ENCODE peak calls at places on chromosomes 13 and 19, in seven cellular contexts. One of them, this sample, is unnamed. For H3K4me1, the result is how much of the 10 kb centered on the place peaks cover.

GRCh38 chr13:75492389-75492788 is 10.4 kb upstream of the TBC1D4 start:
- DNase-seq in breast epithelium: no peak
- DNase-seq in naive thymus-derived CD4-positive, alpha-beta T cell: no peak
- DNase-seq in GM23248: peak
- DNase-seq in psoas muscle: no peak
- DNase-seq in cardiac muscle cell: no peak
- DNase-seq in prostate gland: no peak
- DNase-seq in this sample: no peak

GRCh38 chr19:46783670-46784069 is 4.7 kb downstream of the SLC1A5 start:
- DNase-seq in naive thymus-derived CD4-positive, alpha-beta T cell: no peak
- DNase-seq in GM23248: no peak
- DNase-seq in prostate gland: no peak
- DNase-seq in cardiac muscle cell: no peak
- DNase-seq in breast epithelium: no peak
- DNase-seq in psoas muscle: no peak
- DNase-seq in this sample: no peak

GRCh38 chr19:1953441-1954094 is 12.6 kb downstream of the CSNK1G2 start:
- DNase-seq in GM23248: no peak
- DNase-seq in naive thymus-derived CD4-positive, alpha-beta T cell: no peak
- DNase-seq in psoas muscle: no peak
- DNase-seq in breast epithelium: no peak
- DNase-seq in cardiac muscle cell: no peak
- DNase-seq in prostate gland: no peak
- DNase-seq in this sample: no peak

GRCh38 chr13:99199541-99200432 is 867 bp upstream of the UBAC2 start:
- DNase-seq in prostate gland: no peak
- DNase-seq in cardiac muscle cell: peak
- DNase-seq in GM23248: peak
- DNase-seq in psoas muscle: no peak
- DNase-seq in naive thymus-derived CD4-positive, alpha-beta T cell: no peak
- DNase-seq in breast epithelium: no peak
- DNase-seq in this sample: no peak

GRCh38 chr13:30832377-30832776 is 73.7 kb upstream of the MEDAG start:
- DNase-seq in naive thymus-derived CD4-positive, alpha-beta T cell: no peak
- DNase-seq in psoas muscle: no peak
- DNase-seq in prostate gland: no peak
- DNase-seq in breast epithelium: no peak
- DNase-seq in GM23248: no peak
- DNase-seq in cardiac muscle cell: no peak
- DNase-seq in this sample: no peak

GRCh38 chr19:34172661-34173144 is 399 bp downstream of the LSM14A start:
- DNase-seq in naive thymus-derived CD4-positive, alpha-beta T cell: peak
- DNase-seq in cardiac muscle cell: no peak
- DNase-seq in psoas muscle: peak
- DNase-seq in prostate gland: no peak
- DNase-seq in breast epithelium: no peak
- DNase-seq in GM23248: peak
- DNase-seq in this sample: no peak

GRCh38 chr19:33339016-33339749 is 34.3 kb upstream of the CEBPG start:
- DNase-seq in naive thymus-derived CD4-positive, alpha-beta T cell: no peak
- DNase-seq in cardiac muscle cell: no peak
- DNase-seq in psoas muscle: no peak
- DNase-seq in breast epithelium: no peak
- DNase-seq in prostate gland: no peak
- DNase-seq in GM23248: no peak
- DNase-seq in this sample: no peak

GRCh38 chr19:38684078-38684861 is 36.8 kb downstream of the ACTN4 start:
- DNase-seq in GM23248: peak
- DNase-seq in prostate gland: peak
- DNase-seq in psoas muscle: peak
- DNase-seq in breast epithelium: no peak
- DNase-seq in cardiac muscle cell: no peak
- DNase-seq in naive thymus-derived CD4-positive, alpha-beta T cell: no peak
- DNase-seq in this sample: peak

GRCh38 chr19:49415102-49415809 is 8.0 kb downstream of the PTH2 start:
- DNase-seq in GM23248: peak
- DNase-seq in prostate gland: no peak
- DNase-seq in psoas muscle: no peak
- DNase-seq in breast epithelium: no peak
- DNase-seq in cardiac muscle cell: no peak
- DNase-seq in naive thymus-derived CD4-positive, alpha-beta T cell: no peak
- DNase-seq in this sample: no peak

GRCh38 chr19:19642506-19643157 is 825 bp downstream of the GMIP start:
- DNase-seq in naive thymus-derived CD4-positive, alpha-beta T cell: peak
- DNase-seq in GM23248: peak
- DNase-seq in psoas muscle: no peak
- DNase-seq in cardiac muscle cell: no peak
- DNase-seq in prostate gland: no peak
- DNase-seq in breast epithelium: no peak
- DNase-seq in this sample: no peak

GRCh38 chr13:100530645-100531044 is 57.9 kb downstream of the GGACT start:
- DNase-seq in naive thymus-derived CD4-positive, alpha-beta T cell: no peak
- DNase-seq in cardiac muscle cell: no peak
- DNase-seq in psoas muscle: peak
- DNase-seq in prostate gland: no peak
- DNase-seq in breast epithelium: no peak
- DNase-seq in GM23248: peak
- DNase-seq in this sample: no peak

GRCh38 chr13:95797016-95797415 is 120.1 kb downstream of the DNAJC3 start:
- DNase-seq in prostate gland: no peak
- DNase-seq in cardiac muscle cell: no peak
- DNase-seq in breast epithelium: no peak
- DNase-seq in GM23248: no peak
- DNase-seq in psoas muscle: no peak
- DNase-seq in naive thymus-derived CD4-positive, alpha-beta T cell: no peak
- DNase-seq in this sample: no peak

GRCh38 chr13:39263033-39263432 is 224.8 kb downstream of the NHLRC3 start:
- DNase-seq in naive thymus-derived CD4-positive, alpha-beta T cell: peak
- DNase-seq in GM23248: peak
- DNase-seq in psoas muscle: peak
- DNase-seq in prostate gland: peak
- DNase-seq in breast epithelium: no peak
- DNase-seq in cardiac muscle cell: peak
- DNase-seq in this sample: no peak

GRCh38 chr19:18478545-18479311 is 40.8 kb upstream of the ISYNA1 start:
- DNase-seq in prostate gland: no peak
- DNase-seq in psoas muscle: peak
- DNase-seq in GM23248: peak
- DNase-seq in cardiac muscle cell: no peak
- DNase-seq in breast epithelium: no peak
- DNase-seq in naive thymus-derived CD4-positive, alpha-beta T cell: no peak
- DNase-seq in this sample: peak

GRCh38 chr13:43895940-43896339 is 16.2 kb downstream of the LACC1 start:
- DNase-seq in psoas muscle: no peak
- DNase-seq in breast epithelium: no peak
- DNase-seq in GM23248: no peak
- DNase-seq in naive thymus-derived CD4-positive, alpha-beta T cell: no peak
- DNase-seq in prostate gland: no peak
- DNase-seq in cardiac muscle cell: no peak
- DNase-seq in this sample: no peak

GRCh38 chr13:51805925-51806324 is 2.0 kb upstream of the DHRS12 start:
- DNase-seq in breast epithelium: no peak
- DNase-seq in cardiac muscle cell: no peak
- DNase-seq in GM23248: no peak
- DNase-seq in psoas muscle: no peak
- DNase-seq in naive thymus-derived CD4-positive, alpha-beta T cell: no peak
- DNase-seq in prostate gland: no peak
- DNase-seq in this sample: no peak

GRCh38 chr13:28339419-28339818 is 155.5 kb downstream of the FLT1 start:
- DNase-seq in breast epithelium: no peak
- DNase-seq in naive thymus-derived CD4-positive, alpha-beta T cell: no peak
- DNase-seq in psoas muscle: no peak
- DNase-seq in prostate gland: no peak
- DNase-seq in cardiac muscle cell: no peak
- DNase-seq in GM23248: peak
- DNase-seq in this sample: no peak

GRCh38 chr13:61255035-61255796 is 160.4 kb downstream of the PCDH20 start:
- DNase-seq in GM23248: no peak
- DNase-seq in psoas muscle: no peak
- DNase-seq in naive thymus-derived CD4-positive, alpha-beta T cell: no peak
- DNase-seq in cardiac muscle cell: peak
- DNase-seq in prostate gland: no peak
- DNase-seq in breast epithelium: no peak
- DNase-seq in this sample: no peak

GRCh38 chr13:79541426-79542049 is 60.6 kb downstream of the NDFIP2 start:
- DNase-seq in GM23248: peak
- DNase-seq in breast epithelium: no peak
- DNase-seq in psoas muscle: no peak
- DNase-seq in cardiac muscle cell: peak
- DNase-seq in prostate gland: peak
- DNase-seq in naive thymus-derived CD4-positive, alpha-beta T cell: peak
- DNase-seq in this sample: no peak

GRCh38 chr13:73684286-73684685 is 449.9 kb downstream of the KLF12 start:
- DNase-seq in cardiac muscle cell: no peak
- DNase-seq in psoas muscle: no peak
- DNase-seq in GM23248: no peak
- DNase-seq in breast epithelium: no peak
- DNase-seq in naive thymus-derived CD4-positive, alpha-beta T cell: no peak
- DNase-seq in prostate gland: no peak
- DNase-seq in this sample: no peak

GRCh38 chr13:31970237-31970930 is 61.2 kb upstream of the FRY start:
- DNase-seq in breast epithelium: no peak
- DNase-seq in psoas muscle: no peak
- DNase-seq in cardiac muscle cell: no peak
- DNase-seq in GM23248: peak
- DNase-seq in prostate gland: no peak
- DNase-seq in naive thymus-derived CD4-positive, alpha-beta T cell: no peak
- DNase-seq in this sample: no peak

GRCh38 chr19:42276284-42276683 is 7.2 kb downstream of the CIC start:
- DNase-seq in naive thymus-derived CD4-positive, alpha-beta T cell: no peak
- DNase-seq in cardiac muscle cell: no peak
- DNase-seq in psoas muscle: no peak
- DNase-seq in breast epithelium: no peak
- DNase-seq in prostate gland: no peak
- DNase-seq in GM23248: no peak
- DNase-seq in this sample: no peak

GRCh38 chr13:112892759-112893569 is 76.0 kb upstream of the MCF2L start:
- DNase-seq in breast epithelium: no peak
- DNase-seq in psoas muscle: no peak
- DNase-seq in prostate gland: no peak
- DNase-seq in cardiac muscle cell: no peak
- DNase-seq in GM23248: no peak
- DNase-seq in naive thymus-derived CD4-positive, alpha-beta T cell: no peak
- DNase-seq in this sample: no peak

GRCh38 chr13:111123649-111124048 is 8.5 kb downstream of the ARHGEF7 start:
- DNase-seq in GM23248: no peak
- DNase-seq in psoas muscle: no peak
- DNase-seq in breast epithelium: no peak
- DNase-seq in cardiac muscle cell: no peak
- DNase-seq in prostate gland: no peak
- DNase-seq in naive thymus-derived CD4-positive, alpha-beta T cell: no peak
- DNase-seq in this sample: no peak

DNA sequence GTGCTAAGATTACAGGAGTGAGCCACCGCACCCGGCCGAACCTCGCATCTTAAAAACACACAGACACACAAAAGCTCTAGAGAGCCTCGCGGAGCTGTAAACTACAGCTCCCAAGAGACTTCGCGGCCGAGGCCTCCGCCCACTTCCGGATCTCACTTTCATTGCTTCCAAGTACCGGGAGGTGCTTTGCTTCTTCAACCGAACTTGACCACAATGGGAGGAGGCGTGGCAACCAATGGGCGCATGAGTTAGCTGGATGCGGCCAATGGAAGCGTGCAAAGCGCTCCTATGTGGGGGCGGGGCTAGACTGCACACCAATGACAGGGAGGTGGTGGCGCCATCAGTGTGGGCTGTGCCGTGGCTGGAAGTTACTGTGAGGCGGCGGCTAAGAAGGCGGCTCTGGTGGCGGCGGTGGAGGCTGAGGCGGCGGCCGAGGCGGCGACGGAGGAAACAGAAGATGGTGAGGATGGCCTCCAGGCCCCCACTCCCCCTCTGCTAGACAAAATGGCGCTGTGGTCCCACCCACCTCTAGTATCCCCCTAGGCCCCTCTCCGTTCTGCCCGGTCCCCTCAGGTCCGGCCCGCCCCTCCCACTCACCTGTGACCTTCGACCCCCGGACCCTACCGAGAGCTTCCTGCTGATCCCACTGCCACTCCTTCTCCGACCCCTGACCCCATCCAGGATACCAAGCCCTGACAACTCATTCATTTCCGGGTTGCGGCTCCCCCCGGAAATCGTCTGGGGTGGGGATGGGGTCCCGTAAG is at the start of gene DDA1:
- DNase-seq in naive thymus-derived CD4-positive, alpha-beta T cell: peak
- DNase-seq in GM23248: peak
- DNase-seq in cardiac muscle cell: peak
- DNase-seq in breast epithelium: peak
- DNase-seq in psoas muscle: peak
- DNase-seq in prostate gland: peak
- DNase-seq in this sample: peak
- H3K4me1 ChIP-seq in naive thymus-derived CD4-positive, alpha-beta T cell: under half
- H3K4me1 ChIP-seq in GM23248: under half
- H3K4me1 ChIP-seq in cardiac muscle cell: under half
- H3K4me1 ChIP-seq in breast epithelium: under half
- H3K4me1 ChIP-seq in psoas muscle: under half
- H3K4me1 ChIP-seq in prostate gland: under half
- H3K4me1 ChIP-seq in this sample: under half

GRCh38 chr19:7349231-7349591 is 474 bp downstream of the ARHGEF18 start:
- DNase-seq in GM23248: no peak
- DNase-seq in breast epithelium: no peak
- DNase-seq in cardiac muscle cell: no peak
- DNase-seq in psoas muscle: no peak
- DNase-seq in prostate gland: no peak
- DNase-seq in naive thymus-derived CD4-positive, alpha-beta T cell: no peak
- DNase-seq in this sample: no peak
- H3K4me3 ChIP-seq in GM23248: no peak
- H3K4me3 ChIP-seq in breast epithelium: no peak
- H3K4me3 ChIP-seq in cardiac muscle cell: no peak
- H3K4me3 ChIP-seq in psoas muscle: no peak
- H3K4me3 ChIP-seq in prostate gland: no peak
- H3K4me3 ChIP-seq in naive thymus-derived CD4-positive, alpha-beta T cell: peak
- H3K4me3 ChIP-seq in this sample: peak

GRCh38 chr19:16262618-16263017 is 62.0 kb upstream of the KLF2 start:
- DNase-seq in psoas muscle: no peak
- DNase-seq in GM23248: no peak
- DNase-seq in prostate gland: no peak
- DNase-seq in breast epithelium: no peak
- DNase-seq in cardiac muscle cell: peak
- DNase-seq in naive thymus-derived CD4-positive, alpha-beta T cell: no peak
- DNase-seq in this sample: no peak
- H3K4me1 ChIP-seq in psoas muscle: under half
- H3K4me1 ChIP-seq in GM23248: under half
- H3K4me1 ChIP-seq in prostate gland: under half
- H3K4me1 ChIP-seq in breast epithelium: under half
- H3K4me1 ChIP-seq in cardiac muscle cell: under half
- H3K4me1 ChIP-seq in naive thymus-derived CD4-positive, alpha-beta T cell: half or more
- H3K4me1 ChIP-seq in this sample: half or more

DNA sequence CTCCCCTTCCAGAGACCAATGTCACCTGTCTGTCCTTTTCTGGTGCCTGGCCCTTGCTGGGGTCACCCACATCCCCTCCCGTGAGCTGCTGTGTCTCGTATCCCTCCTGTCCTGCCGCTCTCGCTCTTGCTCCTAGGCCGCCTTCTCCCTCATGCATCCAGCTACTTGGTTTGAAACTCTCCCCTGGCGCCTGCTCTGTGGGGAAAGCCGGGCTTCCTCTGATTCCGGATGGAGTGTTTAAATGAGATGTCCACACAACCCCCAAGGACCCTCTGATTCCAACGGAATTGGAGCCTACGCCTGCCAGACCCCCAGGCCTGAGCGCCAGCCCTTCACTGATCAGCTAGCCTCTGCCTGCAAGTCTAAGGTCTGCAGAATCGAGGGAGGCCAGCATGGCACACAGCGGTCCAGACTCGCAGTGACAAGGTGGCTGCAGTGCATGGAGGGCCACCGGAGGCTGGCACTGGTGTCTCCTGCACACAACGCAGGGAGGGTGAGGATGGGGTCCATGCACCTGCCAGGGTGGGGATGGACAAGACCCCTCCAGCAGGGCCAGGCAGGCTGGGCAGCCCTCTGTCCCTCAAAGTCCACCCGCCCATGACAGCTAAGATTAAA is 47.2 kb downstream of the RFX2 start:
- DNase-seq in naive thymus-derived CD4-positive, alpha-beta T cell: no peak
- DNase-seq in cardiac muscle cell: no peak
- DNase-seq in psoas muscle: no peak
- DNase-seq in breast epithelium: peak
- DNase-seq in GM23248: no peak
- DNase-seq in prostate gland: no peak
- DNase-seq in this sample: no peak
- H3K4me3 ChIP-seq in naive thymus-derived CD4-positive, alpha-beta T cell: no peak
- H3K4me3 ChIP-seq in cardiac muscle cell: no peak
- H3K4me3 ChIP-seq in psoas muscle: no peak
- H3K4me3 ChIP-seq in breast epithelium: no peak
- H3K4me3 ChIP-seq in GM23248: no peak
- H3K4me3 ChIP-seq in prostate gland: no peak
- H3K4me3 ChIP-seq in this sample: no peak